ENCODE peak calls at places on chromosomes 6 and 20, in six cellular contexts. M is right atrium auricular region, T is prostate gland, G is lung, X is H9, K is heart left ventricle. E is an unnamed sample. For H3K4me1, the result is how much of the 10 kb centered on the place peaks cover.

GRCh38 chr6:2640551-2640950 is 110.2 kb downstream of the MYLK4 start:
- DNase-seq in M (no peak), K (no peak), T (no peak), G (no peak), X (no peak), E (no peak)

GRCh38 chr20:21607971-21608735 is 94.3 kb upstream of the NKX2-2 start:
- DNase-seq in T (peak), M (no peak), G (peak), X (no peak), K (peak), E (peak)

GRCh38 chr6:53119772-53120409 is 28.8 kb downstream of the GCM1 start:
- DNase-seq in K (no peak), G (no peak), M (no peak), X (peak), T (no peak), E (peak)

GRCh38 chr6:87139236-87139635 is 16.1 kb upstream of the ZNF292 start:
- DNase-seq in M (no peak), X (no peak), G (no peak), K (no peak), T (peak), E (peak)

GRCh38 chr6:144219056-144219685 is 66.0 kb upstream of the UTRN start:
- DNase-seq in X (no peak), G (no peak), T (no peak), K (no peak), M (no peak), E (no peak)

GRCh38 chr6:26260110-26260637 is 104.8 kb upstream of the BTN3A2 start:
- DNase-seq in T (no peak), K (no peak), X (no peak), G (no peak), M (no peak), E (no peak)

GRCh38 chr6:69768664-69769063 is 28.1 kb downstream of the LMBRD1 start:
- DNase-seq in M (no peak), T (no peak), K (no peak), G (no peak), X (no peak), E (no peak)

GRCh38 chr6:107153061-107153460 is 37.7 kb upstream of the BEND3 start:
- DNase-seq in T (no peak), M (no peak), K (no peak), G (no peak), X (no peak), E (no peak)

GRCh38 chr6:3449750-3450305 is 7.0 kb downstream of the SLC22A23 start:
- DNase-seq in X (no peak), T (no peak), K (no peak), M (no peak), G (no peak), E (no peak)

GRCh38 chr6:31407699-31408098 is 4.3 kb downstream of the MICA start:
- DNase-seq in K (no peak), X (no peak), G (no peak), T (no peak), M (no peak), E (no peak)

DNA sequence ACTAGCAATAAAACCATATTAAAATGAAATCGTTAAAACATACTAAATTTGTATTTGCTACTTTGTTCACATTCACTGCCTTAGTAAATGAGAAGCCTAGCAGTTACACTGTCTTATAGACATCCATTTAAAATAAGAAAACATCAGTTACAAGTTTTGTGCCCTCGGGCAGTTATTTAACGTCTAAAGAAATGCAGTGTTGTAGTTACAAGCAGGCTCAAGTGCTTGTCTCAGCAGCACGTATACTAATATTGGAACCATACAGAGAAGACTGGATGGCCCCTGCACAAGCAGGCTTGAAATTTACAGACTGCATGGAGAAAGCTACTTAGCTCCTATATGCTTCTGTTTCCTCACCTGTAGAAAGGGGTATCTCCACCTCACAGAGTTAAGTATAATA is 93.1 kb downstream of the HACE1 start:
- DNase-seq in G (no peak), T (no peak), M (no peak), X (no peak), K (no peak), E (no peak)
- H3K4me1 ChIP-seq in G (under half), T (under half), M (under half), X (under half), K (under half), E (under half)

DNA sequence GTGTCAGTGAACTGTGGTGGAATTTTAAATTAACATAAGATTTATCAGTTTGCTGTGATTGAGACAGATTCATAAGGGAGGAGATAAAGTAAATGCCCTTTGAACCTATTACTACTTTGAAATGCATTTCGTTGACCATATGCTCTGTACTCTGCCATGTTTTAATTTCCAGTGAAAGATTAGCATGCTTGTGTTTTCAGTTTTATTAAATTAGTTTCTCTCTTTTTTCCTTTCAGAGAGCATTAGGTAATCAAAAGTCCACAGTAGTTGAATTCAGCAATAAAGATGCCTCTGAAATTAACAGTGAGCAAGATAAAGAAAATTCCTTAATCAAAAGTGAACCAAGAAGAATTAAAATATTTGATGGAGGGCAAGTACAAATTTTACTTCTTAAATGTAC is 117.4 kb downstream of the HIVEP1 start:
- DNase-seq in M (no peak), X (no peak), T (no peak), G (no peak), K (no peak), E (no peak)
- H3K4me1 ChIP-seq in M (under half), X (under half), T (under half), G (under half), K (under half), E (under half)

GRCh38 chr20:47574616-47575401 is 73.1 kb downstream of the NCOA3 start:
- DNase-seq in X (no peak), T (no peak), K (no peak), M (no peak), G (no peak), E (peak)

GRCh38 chr20:47573586-47573985 is 71.9 kb downstream of the NCOA3 start:
- DNase-seq in M (no peak), G (no peak), K (no peak), X (no peak), T (no peak), E (no peak)

GRCh38 chr20:47577271-47577670 is 75.6 kb downstream of the NCOA3 start:
- DNase-seq in K (no peak), X (no peak), T (no peak), G (no peak), M (no peak), E (no peak)

GRCh38 chr20:47578543-47578942 is 76.9 kb downstream of the NCOA3 start:
- DNase-seq in K (no peak), M (no peak), X (no peak), T (no peak), G (no peak), E (peak)

DNA sequence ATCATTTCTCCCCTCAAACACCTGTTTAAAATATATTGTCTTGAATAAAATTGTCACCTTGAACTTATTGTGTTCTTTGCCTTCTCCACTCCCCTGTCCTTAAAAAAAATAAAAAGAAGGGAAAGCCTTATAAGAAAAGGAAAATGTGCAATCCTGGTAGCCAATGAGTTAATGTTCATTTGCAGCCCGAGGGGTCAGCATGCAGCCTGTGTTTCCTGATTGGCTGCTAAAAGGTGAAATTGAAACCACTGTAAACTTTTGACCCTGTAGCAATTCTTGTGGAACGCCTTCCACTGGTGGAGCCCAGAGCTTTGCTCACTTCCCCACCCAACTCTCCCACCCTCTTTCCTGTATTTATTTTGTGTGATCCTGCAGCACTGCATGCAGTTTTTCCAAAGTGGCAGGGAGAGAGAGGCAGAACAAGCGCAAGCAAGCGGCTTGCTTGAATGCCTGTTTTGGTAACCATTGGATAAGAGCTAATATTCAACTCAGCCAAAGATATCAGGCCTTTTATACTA is 74.9 kb downstream of the NCOA3 start:
- DNase-seq in K (peak), X (no peak), T (peak), M (peak), G (peak), E (peak)
- H3K4me1 ChIP-seq in K (half or more), X (under half), T (under half), M (under half), G (under half), E (half or more)

GRCh38 chr6:27765028-27765427 is 147.2 kb downstream of the OR2B2 start:
- DNase-seq in T (no peak), G (no peak), X (no peak), K (no peak), M (no peak), E (no peak)
- H3K4me1 ChIP-seq in T (under half), G (under half), X (under half), K (under half), M (under half), E (under half)

DNA sequence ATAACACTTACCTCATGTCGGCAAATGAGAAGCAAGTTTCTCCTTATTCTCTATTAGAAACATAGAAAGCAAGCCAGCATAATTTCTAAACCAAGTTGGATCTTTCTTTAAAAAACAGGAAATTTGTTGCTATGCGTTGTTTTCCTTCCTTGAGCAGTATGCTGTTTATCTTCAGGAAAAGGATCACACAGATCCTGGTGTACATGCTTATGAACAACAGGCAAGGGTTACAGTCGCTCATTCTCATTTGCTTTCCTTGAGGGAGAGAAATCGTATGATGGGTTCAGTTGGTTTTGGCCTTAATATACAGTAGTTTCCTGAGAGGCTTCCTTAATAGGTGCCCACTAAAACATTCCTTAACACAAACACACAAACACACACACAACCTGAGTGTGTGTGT is 118.8 kb downstream of the FYN start:
- DNase-seq in K (no peak), T (no peak), G (no peak), X (peak), M (no peak), E (no peak)
- H3K4me1 ChIP-seq in K (half or more), T (under half), G (under half), X (under half), M (under half), E (under half)

GRCh38 chr20:3808544-3808943 is 11.8 kb upstream of the AP5S1 start:
- DNase-seq in G (no peak), K (no peak), T (no peak), M (no peak), X (no peak), E (no peak)
- H3K4me1 ChIP-seq in G (under half), K (under half), T (under half), M (under half), X (under half), E (under half)

GRCh38 chr6:36650848-36651247 is 27.7 kb upstream of the CDKN1A start:
- DNase-seq in M (no peak), X (no peak), K (no peak), G (no peak), T (peak), E (no peak)

GRCh38 chr6:36651659-36652379 is 26.7 kb upstream of the CDKN1A start:
- DNase-seq in X (no peak), G (no peak), T (no peak), M (no peak), K (no peak), E (no peak)

GRCh38 chr6:36655073-36655847 is 23.3 kb upstream of the CDKN1A start:
- DNase-seq in M (no peak), K (no peak), X (no peak), G (no peak), T (no peak), E (no peak)

GRCh38 chr6:36649086-36649485 is 29.4 kb upstream of the CDKN1A start:
- DNase-seq in G (no peak), K (no peak), T (no peak), M (no peak), X (no peak), E (no peak)

DNA sequence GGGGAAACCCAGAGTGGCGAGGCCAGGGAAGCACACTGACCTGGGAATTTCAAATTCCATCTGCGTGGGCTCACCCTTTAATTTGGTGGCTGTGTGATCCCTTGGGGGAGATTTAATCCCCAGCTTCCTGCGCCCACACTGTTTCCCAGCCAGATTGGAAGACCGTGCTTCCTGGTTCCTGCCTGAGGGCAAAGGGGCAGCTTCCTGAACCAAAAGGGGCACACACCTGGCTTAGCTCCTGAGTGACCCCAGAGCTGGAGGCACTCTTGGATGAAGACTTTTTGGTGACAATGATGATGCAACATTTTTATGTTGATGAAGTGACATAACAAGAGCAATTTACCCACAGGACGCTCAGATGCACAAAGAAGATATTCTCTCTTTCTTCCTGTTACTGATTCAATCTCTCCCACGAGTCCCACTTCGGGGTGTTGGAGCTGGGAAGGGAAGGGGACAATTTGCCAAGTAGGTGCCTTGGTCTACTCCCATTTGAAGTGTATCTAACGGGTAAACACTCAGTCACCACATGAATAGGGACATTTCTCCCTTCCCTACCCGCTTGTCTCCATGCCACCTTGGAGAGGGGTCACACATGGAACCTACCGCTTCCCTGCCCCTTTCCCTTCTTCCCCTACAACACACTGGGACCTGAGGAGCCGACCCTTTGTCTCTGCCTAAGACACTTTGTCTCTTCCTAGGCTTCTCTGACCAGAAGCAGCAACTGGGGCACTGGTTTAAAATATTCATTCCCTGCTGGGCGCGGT is 28.6 kb upstream of the CDKN1A start:
- DNase-seq in G (no peak), T (no peak), X (no peak), M (no peak), K (no peak), E (no peak)
- H3K4me1 ChIP-seq in G (under half), T (under half), X (under half), M (under half), K (under half), E (under half)

GRCh38 chr6:33316603-33317417 is 734 bp downstream of the ZBTB22 start:
- DNase-seq in G (no peak), X (peak), M (no peak), T (no peak), K (peak), E (peak)

GRCh38 chr6:33314515-33314942 is 651 bp upstream of the TAPBP start:
- DNase-seq in K (peak), M (peak), X (peak), G (peak), T (peak), E (peak)

GRCh38 chr6:33315753-33316602 is 1.6 kb downstream of the ZBTB22 start:
- DNase-seq in T (no peak), K (no peak), X (no peak), M (no peak), G (no peak), E (no peak)

GRCh38 chr6:33313709-33314514 is at the start of gene TAPBP:
- DNase-seq in X (peak), M (no peak), K (peak), T (peak), G (peak), E (peak)

GRCh38 chr6:33314943-33315752 is 1.3 kb upstream of the TAPBP start:
- DNase-seq in G (no peak), K (peak), X (peak), M (no peak), T (peak), E (peak)
- H3K4me1 ChIP-seq in G (under half), K (half or more), X (under half), M (under half), T (under half), E (under half)

DNA sequence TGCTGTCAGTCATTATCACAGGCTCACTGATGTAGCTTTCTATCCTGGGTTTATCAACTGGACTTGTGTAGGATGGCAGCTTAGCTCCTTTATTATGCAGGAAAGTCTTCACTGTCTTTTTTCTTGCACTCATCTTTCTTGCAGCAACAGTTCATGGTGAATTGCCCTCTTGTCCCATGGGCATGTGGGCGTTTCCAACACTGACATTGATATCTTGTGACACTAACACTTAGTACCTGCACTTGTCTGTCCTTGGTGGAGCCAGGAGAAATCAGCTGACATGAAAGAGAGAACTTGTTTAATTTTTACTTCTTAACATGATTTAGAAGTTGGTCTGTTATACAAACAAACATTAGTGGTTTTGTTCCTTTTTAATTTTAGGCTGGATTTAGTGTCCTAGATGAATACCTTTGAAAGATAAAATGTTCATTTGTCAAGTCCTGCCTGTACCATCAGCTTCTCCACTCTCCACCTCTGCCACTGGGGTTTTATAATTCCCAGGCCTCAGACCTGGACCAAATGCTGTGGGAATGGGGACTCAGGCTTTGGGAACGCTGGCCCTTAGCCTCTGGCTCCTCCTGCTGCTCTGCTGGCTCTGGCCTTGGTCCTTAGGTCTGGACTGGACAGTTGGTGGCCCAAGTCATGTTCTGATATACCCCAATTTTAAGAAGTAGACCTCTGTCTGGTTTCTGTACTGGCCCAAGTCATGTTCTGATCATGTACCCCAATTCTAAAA is 161.0 kb upstream of the LAMP5 start:
- DNase-seq in X (no peak), G (no peak), K (no peak), T (no peak), M (no peak), E (no peak)
- H3K4me1 ChIP-seq in X (under half), G (under half), K (under half), T (under half), M (under half), E (under half)

DNA sequence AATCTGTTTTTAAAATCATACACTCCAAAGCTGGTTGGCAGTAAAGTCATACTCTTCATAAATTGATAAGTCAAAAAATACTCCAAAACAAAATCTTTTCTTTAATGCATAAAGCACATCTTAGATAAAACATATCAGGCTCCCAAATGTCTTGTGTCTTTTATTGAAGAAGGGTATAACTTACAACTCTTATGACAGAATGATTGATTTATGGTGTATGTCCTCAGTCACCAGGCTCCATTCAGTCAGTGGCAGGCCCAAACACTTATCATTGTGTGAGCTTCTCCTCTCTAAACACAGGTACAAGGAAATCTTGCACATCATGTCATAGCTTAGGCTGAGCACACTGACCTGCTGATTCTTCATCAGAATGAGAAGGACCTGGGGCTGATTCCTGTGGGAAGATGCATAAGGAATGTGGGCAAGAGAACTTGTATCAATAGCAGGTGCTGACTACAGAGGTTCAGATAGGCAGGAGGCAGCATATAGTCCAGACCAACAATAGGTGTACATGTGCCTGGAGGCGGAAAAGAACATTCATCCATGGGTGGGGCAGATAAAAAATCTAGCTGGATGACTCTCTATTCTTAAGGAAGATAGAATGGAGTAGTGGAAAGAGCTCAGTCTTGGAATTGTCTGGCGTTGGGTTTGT is 1.9 kb downstream of the CALHM5 start:
- DNase-seq in T (no peak), M (no peak), G (no peak), K (no peak), X (no peak), E (no peak)
- H3K4me1 ChIP-seq in T (under half), M (under half), G (under half), K (under half), X (under half), E (under half)